ENCODE peak calls at places on chromosomes 2 and 18, in four cellular contexts. One of them, this sample, is unnamed.

GRCh38 chr2:104685591-104685990 is 168.3 kb upstream of the POU3F3 start:
- DNase-seq in germinal center: no peak
- DNase-seq in LoVo: no peak
- DNase-seq in activated CD4-positive, CD25-positive, alpha-beta regulatory T cell: no peak
- DNase-seq in this sample: no peak

GRCh38 chr2:235098273-235098672 is 146.5 kb downstream of the SH3BP4 start:
- DNase-seq in germinal center: no peak
- DNase-seq in LoVo: peak
- DNase-seq in activated CD4-positive, CD25-positive, alpha-beta regulatory T cell: no peak
- DNase-seq in this sample: no peak

GRCh38 chr2:101253713-101254085 is 1.0 kb downstream of the CNOT11 start:
- DNase-seq in germinal center: no peak
- DNase-seq in LoVo: no peak
- DNase-seq in activated CD4-positive, CD25-positive, alpha-beta regulatory T cell: no peak
- DNase-seq in this sample: no peak

GRCh38 chr2:194087089-194087488 is 1569.9 kb upstream of the SLC39A10 start:
- DNase-seq in germinal center: no peak
- DNase-seq in LoVo: no peak
- DNase-seq in activated CD4-positive, CD25-positive, alpha-beta regulatory T cell: no peak
- DNase-seq in this sample: no peak

GRCh38 chr2:54287532-54287931 is 31.5 kb upstream of the TSPYL6 start:
- DNase-seq in germinal center: no peak
- DNase-seq in LoVo: no peak
- DNase-seq in activated CD4-positive, CD25-positive, alpha-beta regulatory T cell: no peak
- DNase-seq in this sample: no peak

GRCh38 chr2:118722976-118723375 is 124.5 kb downstream of the EN1 start:
- DNase-seq in germinal center: no peak
- DNase-seq in LoVo: no peak
- DNase-seq in activated CD4-positive, CD25-positive, alpha-beta regulatory T cell: no peak
- DNase-seq in this sample: no peak

GRCh38 chr2:31235504-31235902 is 1.6 kb downstream of the EHD3 start:
- DNase-seq in germinal center: no peak
- DNase-seq in LoVo: no peak
- DNase-seq in activated CD4-positive, CD25-positive, alpha-beta regulatory T cell: no peak
- DNase-seq in this sample: peak

GRCh38 chr2:44802409-44803099 is 138.9 kb upstream of the SIX3 start:
- DNase-seq in germinal center: no peak
- DNase-seq in LoVo: no peak
- DNase-seq in activated CD4-positive, CD25-positive, alpha-beta regulatory T cell: no peak
- DNase-seq in this sample: no peak

GRCh38 chr2:152201466-152201830 is 25.9 kb upstream of the STAM2 start:
- DNase-seq in germinal center: no peak
- DNase-seq in LoVo: no peak
- DNase-seq in activated CD4-positive, CD25-positive, alpha-beta regulatory T cell: no peak
- DNase-seq in this sample: no peak

GRCh38 chr2:133821107-133821760 is 253.0 kb upstream of the NCKAP5 start:
- DNase-seq in germinal center: no peak
- DNase-seq in LoVo: no peak
- DNase-seq in activated CD4-positive, CD25-positive, alpha-beta regulatory T cell: no peak
- DNase-seq in this sample: no peak

GRCh38 chr18:75130591-75131274 is 78.2 kb downstream of the PTGR3 start:
- DNase-seq in germinal center: no peak
- DNase-seq in LoVo: no peak
- DNase-seq in activated CD4-positive, CD25-positive, alpha-beta regulatory T cell: no peak
- DNase-seq in this sample: no peak

GRCh38 chr2:54558976-54559410 is 102.9 kb downstream of the SPTBN1 start:
- DNase-seq in germinal center: peak
- DNase-seq in LoVo: no peak
- DNase-seq in activated CD4-positive, CD25-positive, alpha-beta regulatory T cell: no peak
- DNase-seq in this sample: no peak

GRCh38 chr2:28610583-28611201 is 114.8 kb downstream of the PLB1 start:
- DNase-seq in germinal center: no peak
- DNase-seq in LoVo: peak
- DNase-seq in activated CD4-positive, CD25-positive, alpha-beta regulatory T cell: peak
- DNase-seq in this sample: peak

GRCh38 chr2:176147215-176147789 is 4.0 kb upstream of the HOXD4 start:
- DNase-seq in germinal center: no peak
- DNase-seq in LoVo: no peak
- DNase-seq in activated CD4-positive, CD25-positive, alpha-beta regulatory T cell: no peak
- DNase-seq in this sample: no peak

GRCh38 chr2:123648014-123648413 is 377.1 kb upstream of the CNTNAP5 start:
- DNase-seq in germinal center: no peak
- DNase-seq in LoVo: no peak
- DNase-seq in activated CD4-positive, CD25-positive, alpha-beta regulatory T cell: no peak
- DNase-seq in this sample: no peak

GRCh38 chr18:57910817-57911216 is 107.7 kb upstream of the ATP8B1 start:
- DNase-seq in germinal center: peak
- DNase-seq in LoVo: no peak
- DNase-seq in activated CD4-positive, CD25-positive, alpha-beta regulatory T cell: no peak
- DNase-seq in this sample: no peak

GRCh38 chr2:24893934-24894333 is 26.1 kb downstream of the ADCY3 start:
- DNase-seq in germinal center: no peak
- DNase-seq in LoVo: no peak
- DNase-seq in activated CD4-positive, CD25-positive, alpha-beta regulatory T cell: no peak
- DNase-seq in this sample: no peak

GRCh38 chr2:174263989-174264388 is 15.7 kb upstream of the OLA1 start:
- DNase-seq in germinal center: no peak
- DNase-seq in LoVo: peak
- DNase-seq in activated CD4-positive, CD25-positive, alpha-beta regulatory T cell: no peak
- DNase-seq in this sample: no peak

GRCh38 chr2:12046641-12047040 is 300.2 kb downstream of the LPIN1 start:
- DNase-seq in germinal center: no peak
- DNase-seq in LoVo: no peak
- DNase-seq in activated CD4-positive, CD25-positive, alpha-beta regulatory T cell: no peak
- DNase-seq in this sample: peak

GRCh38 chr2:210099940-210100339 is 71.3 kb downstream of the KANSL1L start:
- DNase-seq in germinal center: no peak
- DNase-seq in LoVo: no peak
- DNase-seq in activated CD4-positive, CD25-positive, alpha-beta regulatory T cell: no peak
- DNase-seq in this sample: no peak

GRCh38 chr2:166197446-166197845 is 69.6 kb upstream of the SCN1A start:
- DNase-seq in germinal center: no peak
- DNase-seq in LoVo: no peak
- DNase-seq in activated CD4-positive, CD25-positive, alpha-beta regulatory T cell: no peak
- DNase-seq in this sample: no peak

GRCh38 chr2:157898591-157898996 is 22.5 kb upstream of the ACVR1 start:
- DNase-seq in germinal center: no peak
- DNase-seq in LoVo: peak
- DNase-seq in activated CD4-positive, CD25-positive, alpha-beta regulatory T cell: peak
- DNase-seq in this sample: peak

GRCh38 chr18:51563401-51563800 is 365.9 kb upstream of the MEX3C start:
- DNase-seq in germinal center: no peak
- DNase-seq in LoVo: no peak
- DNase-seq in activated CD4-positive, CD25-positive, alpha-beta regulatory T cell: no peak
- DNase-seq in this sample: no peak

GRCh38 chr18:77105021-77105420 is 27.6 kb downstream of the MBP start:
- DNase-seq in germinal center: no peak
- DNase-seq in LoVo: no peak
- DNase-seq in activated CD4-positive, CD25-positive, alpha-beta regulatory T cell: no peak
- DNase-seq in this sample: no peak

GRCh38 chr2:24206242-24206641 is 31.4 kb downstream of the FAM228A start:
- DNase-seq in germinal center: no peak
- DNase-seq in LoVo: no peak
- DNase-seq in activated CD4-positive, CD25-positive, alpha-beta regulatory T cell: no peak
- DNase-seq in this sample: no peak

GRCh38 chr2:19807866-19808265 is 93.9 kb downstream of the TTC32 start:
- DNase-seq in germinal center: no peak
- DNase-seq in LoVo: no peak
- DNase-seq in activated CD4-positive, CD25-positive, alpha-beta regulatory T cell: no peak
- DNase-seq in this sample: no peak

GRCh38 chr2:238489431-238489830 is 62.7 kb downstream of the ASB1 start:
- DNase-seq in germinal center: no peak
- DNase-seq in LoVo: no peak
- DNase-seq in activated CD4-positive, CD25-positive, alpha-beta regulatory T cell: no peak
- DNase-seq in this sample: no peak

This sample was measured in foreskin melanocyte.